ENCODE peak calls at places on chromosomes 6 and 20, in seven cellular contexts. One of them, this sample, is unnamed.
A peak's percentile ranks its signal among the peaks of the same experiment; 100 is the strongest.

GRCh38 chr6:2810092-2810671 is 31.5 kb downstream of the SERPINB1 start:
- DNase-seq in pancreas: peak; percentile 67
- DNase-seq in left ventricle myocardium inferior: no peak
- DNase-seq in GM23338: no peak
- DNase-seq in ovary: no peak
- DNase-seq in naive thymus-derived CD4-positive, alpha-beta T cell: no peak
- DNase-seq in prostate gland: no peak
- DNase-seq in this sample: no peak

GRCh38 chr6:101398716-101399626 is 5.5 kb downstream of the GRIK2 start:
- DNase-seq in pancreas: no peak
- DNase-seq in left ventricle myocardium inferior: no peak
- DNase-seq in GM23338: peak; percentile 21
- DNase-seq in ovary: no peak
- DNase-seq in naive thymus-derived CD4-positive, alpha-beta T cell: no peak
- DNase-seq in prostate gland: no peak
- DNase-seq in this sample: no peak

GRCh38 chr6:35371494-35372262 is 29.3 kb downstream of the PPARD start:
- DNase-seq in pancreas: no peak
- DNase-seq in left ventricle myocardium inferior: no peak
- DNase-seq in GM23338: no peak
- DNase-seq in ovary: no peak
- DNase-seq in naive thymus-derived CD4-positive, alpha-beta T cell: no peak
- DNase-seq in prostate gland: no peak
- DNase-seq in this sample: no peak

GRCh38 chr20:58010186-58010585 is 218.3 kb downstream of the ANKRD60 start:
- DNase-seq in pancreas: no peak
- DNase-seq in left ventricle myocardium inferior: no peak
- DNase-seq in GM23338: no peak
- DNase-seq in ovary: no peak
- DNase-seq in naive thymus-derived CD4-positive, alpha-beta T cell: no peak
- DNase-seq in prostate gland: no peak
- DNase-seq in this sample: no peak

GRCh38 chr20:54026300-54027064 is 43.9 kb downstream of the BCAS1 start:
- DNase-seq in pancreas: no peak
- DNase-seq in left ventricle myocardium inferior: no peak
- DNase-seq in GM23338: no peak
- DNase-seq in ovary: no peak
- DNase-seq in naive thymus-derived CD4-positive, alpha-beta T cell: no peak
- DNase-seq in prostate gland: no peak
- DNase-seq in this sample: no peak

GRCh38 chr6:161079566-161080262 is 88.1 kb downstream of the MAP3K4 start:
- DNase-seq in pancreas: no peak
- DNase-seq in left ventricle myocardium inferior: no peak
- DNase-seq in GM23338: no peak
- DNase-seq in ovary: no peak
- DNase-seq in naive thymus-derived CD4-positive, alpha-beta T cell: no peak
- DNase-seq in prostate gland: no peak
- DNase-seq in this sample: no peak

GRCh38 chr6:42704251-42704936 is 18.0 kb downstream of the PRPH2 start:
- DNase-seq in pancreas: peak; percentile 42
- DNase-seq in left ventricle myocardium inferior: no peak
- DNase-seq in GM23338: peak; percentile 77
- DNase-seq in ovary: peak; percentile 63
- DNase-seq in naive thymus-derived CD4-positive, alpha-beta T cell: no peak
- DNase-seq in prostate gland: no peak
- DNase-seq in this sample: no peak

GRCh38 chr6:26233608-26234420 is 131.2 kb upstream of the BTN3A2 start:
- DNase-seq in pancreas: no peak
- DNase-seq in left ventricle myocardium inferior: no peak
- DNase-seq in GM23338: peak; percentile 74
- DNase-seq in ovary: no peak
- DNase-seq in naive thymus-derived CD4-positive, alpha-beta T cell: no peak
- DNase-seq in prostate gland: peak; percentile 79
- DNase-seq in this sample: peak; percentile 73

GRCh38 chr6:53581161-53581560 is 36.3 kb upstream of the GCLC start:
- DNase-seq in pancreas: no peak
- DNase-seq in left ventricle myocardium inferior: no peak
- DNase-seq in GM23338: no peak
- DNase-seq in ovary: no peak
- DNase-seq in naive thymus-derived CD4-positive, alpha-beta T cell: no peak
- DNase-seq in prostate gland: no peak
- DNase-seq in this sample: no peak

GRCh38 chr6:20802596-20802995 is 268.3 kb downstream of the CDKAL1 start:
- DNase-seq in pancreas: no peak
- DNase-seq in left ventricle myocardium inferior: no peak
- DNase-seq in GM23338: no peak
- DNase-seq in ovary: no peak
- DNase-seq in naive thymus-derived CD4-positive, alpha-beta T cell: no peak
- DNase-seq in prostate gland: no peak
- DNase-seq in this sample: no peak

GRCh38 chr6:53746442-53747103 is 48.2 kb upstream of the LRRC1 start:
- DNase-seq in pancreas: no peak
- DNase-seq in left ventricle myocardium inferior: no peak
- DNase-seq in GM23338: no peak
- DNase-seq in ovary: no peak
- DNase-seq in naive thymus-derived CD4-positive, alpha-beta T cell: no peak
- DNase-seq in prostate gland: peak; percentile 56
- DNase-seq in this sample: no peak

GRCh38 chr20:60100780-60101179 is 142.6 kb downstream of the CDH26 start:
- DNase-seq in pancreas: no peak
- DNase-seq in left ventricle myocardium inferior: no peak
- DNase-seq in GM23338: no peak
- DNase-seq in ovary: no peak
- DNase-seq in naive thymus-derived CD4-positive, alpha-beta T cell: no peak
- DNase-seq in prostate gland: no peak
- DNase-seq in this sample: no peak

GRCh38 chr20:43066061-43066575 is 123.6 kb downstream of the PTPRT start:
- DNase-seq in pancreas: no peak
- DNase-seq in left ventricle myocardium inferior: no peak
- DNase-seq in GM23338: no peak
- DNase-seq in ovary: no peak
- DNase-seq in naive thymus-derived CD4-positive, alpha-beta T cell: no peak
- DNase-seq in prostate gland: no peak
- DNase-seq in this sample: no peak

GRCh38 chr6:125759184-125759902 is 9.9 kb downstream of the HEY2 start:
- DNase-seq in pancreas: no peak
- DNase-seq in left ventricle myocardium inferior: peak; percentile 57
- DNase-seq in GM23338: peak; percentile 92
- DNase-seq in ovary: no peak
- DNase-seq in naive thymus-derived CD4-positive, alpha-beta T cell: no peak
- DNase-seq in prostate gland: no peak
- DNase-seq in this sample: peak; percentile 87

GRCh38 chr6:124780621-124781020 is 181.6 kb upstream of the RNF217 start:
- DNase-seq in pancreas: no peak
- DNase-seq in left ventricle myocardium inferior: no peak
- DNase-seq in GM23338: no peak
- DNase-seq in ovary: no peak
- DNase-seq in naive thymus-derived CD4-positive, alpha-beta T cell: no peak
- DNase-seq in prostate gland: no peak
- DNase-seq in this sample: no peak

GRCh38 chr6:95249176-95249575 is 328.2 kb upstream of the MANEA start:
- DNase-seq in pancreas: no peak
- DNase-seq in left ventricle myocardium inferior: no peak
- DNase-seq in GM23338: no peak
- DNase-seq in ovary: no peak
- DNase-seq in naive thymus-derived CD4-positive, alpha-beta T cell: no peak
- DNase-seq in prostate gland: no peak
- DNase-seq in this sample: no peak

GRCh38 chr6:150004783-150005717 is 20.3 kb downstream of the RAET1L start:
- DNase-seq in pancreas: peak; percentile 93
- DNase-seq in left ventricle myocardium inferior: peak; percentile 95
- DNase-seq in GM23338: peak; percentile 97
- DNase-seq in ovary: peak; percentile 91
- DNase-seq in naive thymus-derived CD4-positive, alpha-beta T cell: peak; percentile 73
- DNase-seq in prostate gland: peak; percentile 91
- DNase-seq in this sample: peak; percentile 88

GRCh38 chr20:694496-694895 is 18.9 kb upstream of the SCRT2 start:
- DNase-seq in pancreas: no peak
- DNase-seq in left ventricle myocardium inferior: no peak
- DNase-seq in GM23338: no peak
- DNase-seq in ovary: no peak
- DNase-seq in naive thymus-derived CD4-positive, alpha-beta T cell: no peak
- DNase-seq in prostate gland: no peak
- DNase-seq in this sample: peak; percentile 31

GRCh38 chr6:137240168-137240567 is 21.0 kb upstream of the IFNGR1 start:
- DNase-seq in pancreas: no peak
- DNase-seq in left ventricle myocardium inferior: peak; percentile 40
- DNase-seq in GM23338: no peak
- DNase-seq in ovary: no peak
- DNase-seq in naive thymus-derived CD4-positive, alpha-beta T cell: no peak
- DNase-seq in prostate gland: no peak
- DNase-seq in this sample: peak; percentile 80

GRCh38 chr6:35782424-35782823 is 1.6 kb downstream of the CLPSL1 start:
- DNase-seq in pancreas: peak; percentile 47
- DNase-seq in left ventricle myocardium inferior: no peak
- DNase-seq in GM23338: no peak
- DNase-seq in ovary: no peak
- DNase-seq in naive thymus-derived CD4-positive, alpha-beta T cell: no peak
- DNase-seq in prostate gland: no peak
- DNase-seq in this sample: no peak

GRCh38 chr6:142523485-142523884 is 221.7 kb downstream of the ADGRG6 start:
- DNase-seq in pancreas: no peak
- DNase-seq in left ventricle myocardium inferior: no peak
- DNase-seq in GM23338: no peak
- DNase-seq in ovary: no peak
- DNase-seq in naive thymus-derived CD4-positive, alpha-beta T cell: no peak
- DNase-seq in prostate gland: no peak
- DNase-seq in this sample: no peak

GRCh38 chr6:168015492-168016175 is 18.2 kb downstream of the KIF25 start:
- DNase-seq in pancreas: no peak
- DNase-seq in left ventricle myocardium inferior: no peak
- DNase-seq in GM23338: no peak
- DNase-seq in ovary: no peak
- DNase-seq in naive thymus-derived CD4-positive, alpha-beta T cell: no peak
- DNase-seq in prostate gland: no peak
- DNase-seq in this sample: no peak

GRCh38 chr6:166097914-166098522 is 69.6 kb downstream of the TBXT start:
- DNase-seq in pancreas: peak; percentile 55
- DNase-seq in left ventricle myocardium inferior: peak; percentile 78
- DNase-seq in GM23338: peak; percentile 83
- DNase-seq in ovary: peak; percentile 84
- DNase-seq in naive thymus-derived CD4-positive, alpha-beta T cell: no peak
- DNase-seq in prostate gland: peak; percentile 17
- DNase-seq in this sample: peak; percentile 71

DNA sequence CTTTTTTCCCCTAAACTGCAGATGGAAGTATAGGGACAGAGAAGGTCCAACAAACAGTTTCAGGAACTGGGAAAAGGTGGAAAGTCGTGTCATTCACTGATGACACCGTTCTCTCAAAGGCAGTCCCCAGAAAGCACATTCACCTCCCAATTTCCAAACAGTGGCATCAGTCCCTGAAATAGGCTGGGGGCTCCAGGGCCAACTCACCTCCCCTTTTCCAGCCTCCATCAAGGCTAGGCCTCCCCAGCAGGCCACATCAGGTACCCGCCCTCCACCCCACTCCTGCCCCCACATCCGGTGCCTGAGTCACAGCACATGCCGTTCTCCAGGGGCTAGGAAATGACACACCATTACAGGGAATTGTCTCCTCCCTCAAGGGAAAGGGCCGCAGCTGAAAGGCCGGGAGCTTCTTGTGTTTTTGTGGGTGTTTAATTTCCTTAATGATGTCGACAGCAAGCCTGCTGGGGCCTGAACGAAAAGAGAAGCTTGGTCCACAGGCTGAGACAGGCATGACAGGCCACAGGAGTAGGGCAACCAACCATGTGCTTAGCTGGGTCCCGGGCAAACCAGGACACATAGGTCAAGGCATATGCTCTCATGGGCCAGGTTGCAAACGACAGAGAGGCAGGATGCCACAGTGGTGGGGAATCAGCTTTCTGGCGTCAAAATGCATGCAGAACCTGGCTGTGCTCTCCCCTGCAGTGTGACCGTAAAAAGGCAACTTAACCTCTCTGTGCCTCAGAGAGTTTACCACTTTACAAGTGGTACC is 39.2 kb downstream of the ZMYND8 start:
- DNase-seq in pancreas: peak; percentile 26
- DNase-seq in left ventricle myocardium inferior: peak; percentile 80
- DNase-seq in GM23338: peak; percentile 76
- DNase-seq in ovary: peak; percentile 85
- DNase-seq in naive thymus-derived CD4-positive, alpha-beta T cell: no peak
- DNase-seq in prostate gland: peak; percentile 86
- DNase-seq in this sample: peak; percentile 94
- H3K4me1 ChIP-seq in pancreas: peaks cover 54% of the 10 kb centered on the region
- H3K4me1 ChIP-seq in left ventricle myocardium inferior: peaks cover 94% of the 10 kb centered on the region
- H3K4me1 ChIP-seq in GM23338: peaks cover 72% of the 10 kb centered on the region
- H3K4me1 ChIP-seq in ovary: peaks cover 40% of the 10 kb centered on the region
- H3K4me1 ChIP-seq in naive thymus-derived CD4-positive, alpha-beta T cell: peaks cover 15% of the 10 kb centered on the region
- H3K4me1 ChIP-seq in prostate gland: peaks cover 42% of the 10 kb centered on the region
- H3K4me1 ChIP-seq in this sample: peaks cover 57% of the 10 kb centered on the region

DNA sequence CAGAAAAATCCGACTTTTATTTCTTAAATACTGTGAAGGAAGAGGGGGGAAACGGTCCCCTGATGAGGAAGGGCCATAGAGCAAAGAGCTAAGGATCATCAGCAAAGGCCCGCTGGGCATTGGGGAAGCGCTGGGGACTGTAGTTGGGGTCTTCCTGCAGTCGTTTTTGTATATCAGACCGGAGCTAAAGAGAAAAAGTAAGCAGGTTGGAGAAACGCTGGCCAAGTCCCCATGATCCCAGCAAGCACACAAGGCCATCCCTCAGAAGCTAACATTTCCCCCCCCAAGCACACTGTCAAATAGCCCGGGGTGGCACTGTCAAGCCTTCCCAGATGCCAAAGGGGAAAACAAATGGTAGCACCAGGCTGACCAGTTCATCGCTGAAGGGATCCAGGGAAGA is 13.4 kb downstream of the BAG6 start:
- DNase-seq in pancreas: no peak
- DNase-seq in left ventricle myocardium inferior: no peak
- DNase-seq in GM23338: no peak
- DNase-seq in ovary: no peak
- DNase-seq in naive thymus-derived CD4-positive, alpha-beta T cell: no peak
- DNase-seq in prostate gland: no peak
- DNase-seq in this sample: no peak
- H3K4me1 ChIP-seq in pancreas: no peaks in the 10 kb centered on the region
- H3K4me1 ChIP-seq in left ventricle myocardium inferior: no peaks in the 10 kb centered on the region
- H3K4me1 ChIP-seq in GM23338: no peaks in the 10 kb centered on the region
- H3K4me1 ChIP-seq in ovary: no peaks in the 10 kb centered on the region
- H3K4me1 ChIP-seq in naive thymus-derived CD4-positive, alpha-beta T cell: no peaks in the 10 kb centered on the region
- H3K4me1 ChIP-seq in prostate gland: no peaks in the 10 kb centered on the region
- H3K4me1 ChIP-seq in this sample: no peaks in the 10 kb centered on the region

DNA sequence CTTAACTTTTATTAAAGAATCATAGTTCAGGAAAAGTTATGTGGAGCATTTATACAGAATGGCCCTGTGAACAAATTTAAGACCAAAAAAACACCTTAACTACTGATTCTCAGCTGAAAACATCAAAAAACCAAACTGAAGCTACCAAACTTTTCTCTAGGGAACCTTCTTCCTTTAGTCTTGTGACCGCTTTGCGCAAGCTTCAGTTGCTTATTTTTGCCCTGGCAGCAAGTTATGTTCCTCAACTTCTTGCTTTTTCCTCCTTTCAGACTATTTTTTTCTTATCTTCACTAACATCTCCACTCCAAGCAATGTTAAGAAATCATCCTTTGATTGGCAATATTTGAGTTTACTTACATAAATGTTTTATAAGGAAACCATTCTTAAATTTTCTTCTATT is 100.1 kb downstream of the MYB start:
- DNase-seq in pancreas: no peak
- DNase-seq in left ventricle myocardium inferior: no peak
- DNase-seq in GM23338: no peak
- DNase-seq in ovary: no peak
- DNase-seq in naive thymus-derived CD4-positive, alpha-beta T cell: no peak
- DNase-seq in prostate gland: no peak
- DNase-seq in this sample: no peak
- H3K4me1 ChIP-seq in pancreas: no peaks in the 10 kb centered on the region
- H3K4me1 ChIP-seq in left ventricle myocardium inferior: no peaks in the 10 kb centered on the region
- H3K4me1 ChIP-seq in GM23338: no peaks in the 10 kb centered on the region
- H3K4me1 ChIP-seq in ovary: no peaks in the 10 kb centered on the region
- H3K4me1 ChIP-seq in naive thymus-derived CD4-positive, alpha-beta T cell: no peaks in the 10 kb centered on the region
- H3K4me1 ChIP-seq in prostate gland: no peaks in the 10 kb centered on the region
- H3K4me1 ChIP-seq in this sample: no peaks in the 10 kb centered on the region

GRCh38 chr20:62560162-62560561 is 82.1 kb upstream of the SLCO4A1 start:
- DNase-seq in pancreas: no peak
- DNase-seq in left ventricle myocardium inferior: no peak
- DNase-seq in GM23338: no peak
- DNase-seq in ovary: no peak
- DNase-seq in naive thymus-derived CD4-positive, alpha-beta T cell: no peak
- DNase-seq in prostate gland: no peak
- DNase-seq in this sample: no peak
- H3K4me1 ChIP-seq in pancreas: no peaks in the 10 kb centered on the region
- H3K4me1 ChIP-seq in left ventricle myocardium inferior: peaks cover 60% of the 10 kb centered on the region
- H3K4me1 ChIP-seq in GM23338: no peaks in the 10 kb centered on the region
- H3K4me1 ChIP-seq in ovary: no peaks in the 10 kb centered on the region
- H3K4me1 ChIP-seq in naive thymus-derived CD4-positive, alpha-beta T cell: no peaks in the 10 kb centered on the region
- H3K4me1 ChIP-seq in prostate gland: no peaks in the 10 kb centered on the region
- H3K4me1 ChIP-seq in this sample: no peaks in the 10 kb centered on the region

This sample was measured in tibial artery.